ENCODE peak calls at places on chromosomes 7 and 10, in five cellular contexts. O, H, P, Q and D are unnamed samples.

GRCh38 chr10:105797234-105797890 is 1156.3 kb downstream of the SORCS3 start:
- DNase-seq in O (peak), H (peak), P (peak), Q (no peak), D (no peak)

GRCh38 chr10:72126184-72126871 is 38.0 kb upstream of the SPOCK2 start:
- DNase-seq in O (no peak), H (no peak), P (peak), Q (no peak), D (no peak)

GRCh38 chr10:33421789-33422188 is 87.3 kb upstream of the NRP1 start:
- DNase-seq in O (no peak), H (no peak), P (no peak), Q (no peak), D (no peak)

GRCh38 chr7:14833707-14834106 is 68.8 kb downstream of the DGKB start:
- DNase-seq in O (no peak), H (no peak), P (no peak), Q (peak), D (no peak)

GRCh38 chr10:22316286-22317120 is at the start of gene COMMD3:
- DNase-seq in O (peak), H (peak), P (peak), Q (no peak), D (no peak)

GRCh38 chr7:143018931-143019330 is 8.0 kb downstream of the OR9A2 start:
- DNase-seq in O (no peak), H (no peak), P (no peak), Q (no peak), D (no peak)

GRCh38 chr7:44867073-44867990 is 18.0 kb downstream of the PURB start:
- DNase-seq in O (no peak), H (no peak), P (peak), Q (no peak), D (no peak)

GRCh38 chr7:101935521-101936141 is 118.2 kb downstream of the CUX1 start:
- DNase-seq in O (no peak), H (no peak), P (no peak), Q (no peak), D (no peak)

GRCh38 chr7:4744391-4745264 is 30.8 kb upstream of the AP5Z1 start:
- DNase-seq in O (peak), H (peak), P (peak), Q (peak), D (peak)

GRCh38 chr7:90788057-90788456 is 191.9 kb downstream of the CDK14 start:
- DNase-seq in O (no peak), H (no peak), P (no peak), Q (no peak), D (no peak)

GRCh38 chr7:7607010-7607409 is 33.5 kb upstream of the UMAD1 start:
- DNase-seq in O (no peak), H (no peak), P (no peak), Q (no peak), D (no peak)

GRCh38 chr10:111207525-111207924 is 130.7 kb downstream of the ADRA2A start:
- DNase-seq in O (no peak), H (no peak), P (no peak), Q (no peak), D (peak)

GRCh38 chr10:86707505-86707904 is 39.2 kb downstream of the LDB3 start:
- DNase-seq in O (no peak), H (no peak), P (no peak), Q (no peak), D (no peak)
- TF ChIP-seq SUZ12 in O (no peak), H (no peak), P (no peak), Q (no peak), D (no peak)

DNA sequence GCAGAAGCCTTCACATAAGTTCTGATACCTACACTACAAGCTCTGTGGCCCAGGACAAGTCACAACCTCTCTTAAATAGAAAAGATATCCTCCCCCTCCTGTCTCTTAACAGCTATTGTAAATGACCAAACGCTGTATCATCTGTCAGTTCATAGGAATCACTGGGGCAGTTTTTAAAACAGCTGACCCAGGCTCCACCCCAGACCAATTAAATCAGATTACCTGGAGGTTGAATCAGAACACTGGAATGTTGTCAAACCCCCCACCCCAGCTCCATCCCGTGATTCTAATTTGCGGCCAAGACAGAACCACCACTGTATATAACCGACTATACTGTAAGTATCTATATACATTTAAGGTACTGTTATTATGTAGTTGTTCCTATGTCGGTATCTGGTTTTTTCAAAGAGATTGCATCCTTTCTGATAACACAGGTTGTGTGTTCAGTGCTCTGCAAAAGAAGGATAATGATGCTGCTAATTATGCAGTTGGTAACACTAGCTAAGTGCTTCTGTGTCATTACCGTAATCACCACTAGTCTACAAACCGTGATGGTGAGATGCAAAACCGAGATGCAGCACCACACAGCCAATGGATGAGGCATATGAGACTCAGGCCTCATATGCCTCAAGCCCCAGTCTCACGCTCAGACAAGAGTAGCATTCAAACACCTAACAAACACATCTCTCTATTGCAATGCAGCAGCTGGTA is 47.4 kb downstream of the TNS3 start:
- DNase-seq in O (peak), H (no peak), P (no peak), Q (no peak), D (no peak)
- TF ChIP-seq SUZ12 in O (no peak), H (no peak), P (no peak), Q (no peak), D (no peak)

DNA sequence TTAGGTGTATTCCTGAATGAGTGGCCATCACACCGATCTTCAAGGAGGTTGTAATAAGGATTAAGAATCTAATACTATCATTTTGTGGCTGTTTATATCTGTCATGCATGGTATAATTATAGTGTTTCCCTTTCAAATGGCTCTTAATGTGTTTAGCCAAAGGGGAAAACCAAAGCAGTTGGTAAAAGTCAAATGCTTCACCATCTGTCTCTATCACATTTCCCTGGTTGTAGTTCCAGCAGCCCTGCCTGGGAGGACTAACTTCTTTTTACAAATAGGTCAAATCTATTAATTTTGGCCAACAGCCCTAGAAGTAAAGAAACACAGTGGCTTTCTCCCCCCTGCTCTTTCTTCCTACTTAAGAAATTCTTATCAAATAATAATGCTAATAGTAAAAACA is 56.7 kb downstream of the ZNF365 start:
- DNase-seq in O (no peak), H (no peak), P (no peak), Q (no peak), D (no peak)
- TF ChIP-seq SUZ12 in O (no peak), H (no peak), P (no peak), Q (no peak), D (no peak)

GRCh38 chr10:80684217-80684616 is 146.5 kb downstream of the SH2D4B start:
- DNase-seq in O (peak), H (no peak), P (no peak), Q (no peak), D (no peak)
- TF ChIP-seq SUZ12 in O (no peak), H (no peak), P (no peak), Q (no peak), D (no peak)

DNA sequence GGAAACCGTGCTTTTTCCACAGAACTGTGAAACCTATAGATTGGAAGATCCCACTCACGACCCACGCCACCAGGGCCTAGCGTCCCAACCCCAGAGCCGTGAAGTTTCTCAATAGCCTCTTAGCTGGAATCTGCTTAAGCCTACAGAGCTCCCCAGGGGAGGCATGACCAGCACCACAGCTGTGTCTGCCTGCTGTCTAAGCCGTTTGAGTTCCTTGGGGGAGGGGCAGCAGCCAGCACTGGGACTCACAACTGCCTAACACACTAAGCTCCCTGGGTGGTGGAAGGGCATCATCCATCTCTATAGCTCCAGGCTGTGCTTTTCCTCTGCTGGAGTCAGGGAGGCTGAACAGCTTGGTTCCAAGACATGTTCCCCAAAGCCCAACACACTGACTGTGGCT is 26.0 kb upstream of the TMEM140 start:
- DNase-seq in O (no peak), H (no peak), P (no peak), Q (peak), D (no peak)
- TF ChIP-seq SUZ12 in O (no peak), H (no peak), P (no peak), Q (no peak), D (no peak)

GRCh38 chr7:100434297-100435144 is 1.8 kb downstream of the PPP1R35 start:
- DNase-seq in O (no peak), H (no peak), P (no peak), Q (no peak), D (no peak)

GRCh38 chr7:100437150-100438100 is 1.1 kb upstream of the PPP1R35 start:
- DNase-seq in O (no peak), H (no peak), P (no peak), Q (no peak), D (no peak)

GRCh38 chr7:100433592-100434296 is 2.6 kb downstream of the PPP1R35 start:
- DNase-seq in O (no peak), H (no peak), P (no peak), Q (no peak), D (no peak)

GRCh38 chr7:100433276-100433591 is 3.1 kb downstream of the PPP1R35 start:
- DNase-seq in O (no peak), H (no peak), P (no peak), Q (no peak), D (no peak)

DNA sequence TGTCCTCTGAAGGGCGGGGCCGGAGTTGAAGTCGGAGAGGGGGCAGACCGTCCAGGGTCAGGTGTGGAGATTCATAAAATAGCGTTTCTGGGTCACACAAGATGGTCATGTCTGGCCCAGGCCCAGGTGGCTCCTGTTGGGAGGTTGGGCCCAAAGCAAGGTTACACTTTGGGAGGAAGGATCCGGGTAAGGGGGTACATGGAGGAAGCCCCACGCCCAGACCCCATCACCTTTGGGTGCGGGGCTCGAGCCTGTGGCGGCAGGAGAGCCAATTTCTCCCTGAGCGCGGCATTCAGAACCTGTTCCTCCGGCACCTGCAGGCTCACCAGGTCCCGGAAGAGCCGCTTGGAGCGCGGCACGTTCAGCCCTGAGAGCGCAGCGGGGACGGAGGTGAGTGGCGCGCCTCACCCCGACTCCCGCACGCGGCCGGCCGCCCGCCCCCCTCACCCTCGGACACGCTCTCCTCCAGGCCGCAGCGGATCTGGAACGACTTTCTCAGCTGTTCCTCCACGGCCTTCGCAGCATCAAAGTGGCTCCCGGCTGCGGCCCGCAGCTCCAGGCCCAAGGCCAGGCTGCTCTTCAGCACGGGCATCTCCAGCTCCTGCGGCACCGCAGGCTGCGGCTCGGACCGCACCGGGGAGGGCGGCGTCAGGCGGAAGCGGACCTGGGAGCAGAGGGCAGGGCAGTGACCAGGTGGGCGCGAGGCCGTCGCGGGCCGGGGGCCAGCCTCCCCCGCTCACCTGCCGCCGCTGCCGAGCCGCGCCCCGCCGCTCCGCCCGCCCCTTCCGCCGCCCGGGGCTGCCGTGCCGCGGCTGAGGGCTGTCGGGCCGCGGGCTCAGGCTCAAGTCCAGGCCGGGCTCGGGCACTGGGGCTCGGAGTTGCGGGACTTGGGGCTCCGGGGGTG is 644 bp downstream of the PPP1R35 start:
- DNase-seq in O (no peak), H (no peak), P (no peak), Q (no peak), D (no peak)
- TF ChIP-seq SUZ12 in O (no peak), H (no peak), P (no peak), Q (no peak), D (no peak)

DNA sequence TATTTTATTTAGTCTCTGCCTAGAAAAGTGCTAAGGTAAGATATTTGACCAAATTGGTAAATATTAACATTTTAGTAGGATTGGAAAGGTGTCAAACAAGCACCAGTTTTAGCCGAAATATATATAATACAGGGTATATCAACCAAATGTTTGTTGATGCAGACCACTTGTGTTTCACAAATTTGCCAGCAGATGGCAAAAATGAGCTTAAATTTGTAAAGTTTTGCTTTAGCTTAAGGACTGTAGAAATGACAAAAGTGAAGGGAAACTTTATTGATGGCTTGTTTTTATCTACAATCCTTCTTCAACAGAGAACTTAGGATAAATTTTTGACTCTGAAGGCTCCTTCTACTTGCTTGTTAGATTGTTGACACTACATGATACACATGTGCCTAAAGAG is 4.8 kb upstream of the POLR1F start:
- DNase-seq in O (peak), H (peak), P (peak), Q (peak), D (no peak)
- TF ChIP-seq SUZ12 in O (no peak), H (no peak), P (no peak), Q (no peak), D (no peak)